ENCODE peak calls at places on chromosomes 6 and 20, in five cellular contexts. Q, B, D, N and G are unnamed samples.

GRCh38 chr20:62740286-62741141 is 31.9 kb downstream of the NTSR1 start:
- DNase-seq in B (peak; percentile 15), D (peak; percentile 95), N (peak; percentile 36), Q (peak; percentile 48), G (peak; percentile 76)

GRCh38 chr20:51529027-51529749 is 13.3 kb downstream of the NFATC2 start:
- DNase-seq in D (peak; percentile 74), Q (no peak), B (no peak), N (no peak), G (no peak)

GRCh38 chr6:152089992-152090391 is 282.5 kb downstream of the ESR1 start:
- DNase-seq in B (peak; percentile 39), N (no peak), Q (no peak), D (peak; percentile 55), G (no peak)

GRCh38 chr20:3686867-3687321 is 5.1 kb upstream of the ADAM33 start:
- DNase-seq in Q (no peak), N (peak; percentile 71), B (peak; percentile 83), D (peak; percentile 94), G (no peak)

GRCh38 chr6:79544299-79544927 is 7.2 kb upstream of the LCA5 start:
- DNase-seq in N (no peak), D (peak; percentile 46), Q (no peak), B (no peak), G (no peak)

GRCh38 chr20:24979036-24979960 is 13.3 kb downstream of the APMAP start:
- DNase-seq in Q (no peak), N (no peak), D (no peak), B (no peak), G (no peak)

GRCh38 chr6:38567436-38567835 is 72.3 kb downstream of the BTBD9 start:
- DNase-seq in Q (no peak), B (peak; percentile 82), N (peak; percentile 39), D (peak; percentile 93), G (no peak)

GRCh38 chr6:157240059-157240959 is 83.0 kb downstream of the TMEM242 start:
- DNase-seq in D (peak; percentile 41), Q (no peak), N (no peak), B (no peak), G (no peak)

GRCh38 chr20:14005996-14006395 is 10.7 kb downstream of the MACROD2 start:
- DNase-seq in N (no peak), D (no peak), Q (no peak), B (no peak), G (no peak)

GRCh38 chr20:53706511-53707031 is 112.9 kb upstream of the ZNF217 start:
- DNase-seq in B (no peak), D (peak; percentile 83), Q (no peak), N (no peak), G (no peak)

GRCh38 chr20:5884465-5885335 is 65.6 kb downstream of the TRMT6 start:
- DNase-seq in Q (no peak), N (no peak), B (no peak), D (no peak), G (no peak)

GRCh38 chr6:40425192-40425919 is 161.8 kb downstream of the LRFN2 start:
- DNase-seq in D (no peak), B (peak; percentile 40), Q (no peak), N (no peak), G (no peak)

GRCh38 chr20:33771938-33772337 is 39.2 kb upstream of the CHMP4B start:
- DNase-seq in B (no peak), D (no peak), Q (no peak), N (no peak), G (no peak)

GRCh38 chr6:141452354-141452686 is 680.4 kb upstream of the GJE1 start:
- DNase-seq in B (no peak), Q (no peak), D (no peak), N (no peak), G (no peak)

GRCh38 chr20:17749979-17750721 is 50.4 kb downstream of the BANF2 start:
- DNase-seq in B (peak; percentile 73), Q (peak; percentile 68), D (peak; percentile 65), N (peak; percentile 58), G (no peak)

GRCh38 chr20:32451682-32452461 is 93.7 kb downstream of the ASXL1 start:
- DNase-seq in D (no peak), B (peak; percentile 12), Q (peak; percentile 43), N (no peak), G (no peak)

GRCh38 chr20:48294942-48295341 is 509.7 kb upstream of the SULF2 start:
- DNase-seq in B (no peak), N (no peak), Q (no peak), D (no peak), G (no peak)

GRCh38 chr6:30231067-30231466 is 17.9 kb upstream of the TRIM26 start:
- DNase-seq in D (no peak), B (no peak), N (no peak), Q (no peak), G (no peak)

GRCh38 chr20:35866446-35867202 is 87.7 kb downstream of the SCAND1 start:
- DNase-seq in N (no peak), Q (no peak), B (no peak), D (peak; percentile 81), G (no peak)

GRCh38 chr6:144447487-144447886 is 162.4 kb downstream of the UTRN start:
- DNase-seq in B (no peak), D (peak; percentile 64), Q (no peak), N (no peak), G (no peak)

GRCh38 chr6:74170118-74170517 is 474.1 kb downstream of the CD109 start:
- DNase-seq in B (no peak), N (no peak), Q (no peak), D (peak; percentile 99), G (no peak)

GRCh38 chr6:144219056-144219685 is 66.0 kb upstream of the UTRN start:
- DNase-seq in D (peak; percentile 71), N (no peak), B (no peak), Q (no peak), G (no peak)

GRCh38 chr6:13763740-13764381 is 50.5 kb downstream of the MCUR1 start:
- DNase-seq in N (no peak), D (no peak), Q (no peak), B (no peak), G (no peak)

GRCh38 chr20:10263385-10264165 is 44.9 kb downstream of the SNAP25 start:
- DNase-seq in Q (no peak), N (no peak), B (no peak), D (peak; percentile 4), G (no peak)

GRCh38 chr6:26295691-26296555 is 69.1 kb upstream of the BTN3A2 start:
- DNase-seq in D (peak; percentile 92), B (no peak), Q (no peak), N (no peak), G (no peak)

GRCh38 chr6:160360955-160361354 is 12.8 kb downstream of the SLC22A3 start:
- DNase-seq in N (no peak), Q (no peak), B (no peak), D (no peak), G (no peak)

GRCh38 chr20:55052464-55052863 is 577.1 kb downstream of the DOK5 start:
- DNase-seq in Q (no peak), D (no peak), B (no peak), N (no peak), G (no peak)

GRCh38 chr6:3904518-3904917 is 55.3 kb downstream of the FAM50B start:
- DNase-seq in Q (no peak), B (no peak), D (no peak), N (no peak), G (no peak)

GRCh38 chr6:69907981-69908498 is 41.7 kb downstream of the COL19A1 start:
- DNase-seq in D (peak; percentile 26), Q (no peak), B (no peak), N (no peak), G (no peak)

GRCh38 chr20:42531675-42531985 is 658.1 kb downstream of the PTPRT start:
- DNase-seq in N (no peak), Q (no peak), B (no peak), D (no peak), G (no peak)

GRCh38 chr20:58312836-58313235 is 3.3 kb downstream of the RAB22A start:
- DNase-seq in N (no peak), D (no peak), Q (no peak), B (no peak), G (no peak)

GRCh38 chr6:28988536-28989415 is 16.3 kb downstream of the ZNF311 start:
- DNase-seq in Q (peak; percentile 79), N (peak; percentile 79), D (peak; percentile 61), B (peak; percentile 36), G (peak; percentile 55)

GRCh38 chr6:156827382-156827781 is 50.2 kb downstream of the ARID1B start:
- DNase-seq in Q (no peak), D (no peak), N (no peak), B (no peak), G (no peak)

GRCh38 chr20:63142933-63143332 is 73.0 kb downstream of the YTHDF1 start:
- DNase-seq in N (no peak), Q (no peak), D (no peak), B (no peak), G (no peak)

GRCh38 chr20:50572922-50573777 is 63.0 kb downstream of the PTPN1 start:
- DNase-seq in Q (no peak), D (peak; percentile 81), B (peak; percentile 60), N (no peak), G (no peak)

GRCh38 chr6:90497411-90497810 is 89.5 kb downstream of the MAP3K7 start:
- DNase-seq in B (no peak), Q (no peak), N (no peak), D (no peak), G (no peak)
- TF ChIP-seq CTCF in B (peak; percentile 23), Q (no peak), N (no peak), D (no peak), G (no peak)

GRCh38 chr6:95365454-95365853 is 211.9 kb upstream of the MANEA start:
- DNase-seq in Q (no peak), D (no peak), B (no peak), N (no peak), G (no peak)

GRCh38 chr6:95366414-95366813 is 210.9 kb upstream of the MANEA start:
- DNase-seq in D (no peak), N (no peak), Q (no peak), B (no peak), G (no peak)

GRCh38 chr6:95364016-95364604 is 213.2 kb upstream of the MANEA start:
- DNase-seq in N (no peak), D (peak; percentile 10), B (no peak), Q (no peak), G (no peak)
- TF ChIP-seq CTCF in N (no peak), D (peak; percentile 48), B (peak; percentile 38), Q (peak; percentile 20), G (no peak)

DNA sequence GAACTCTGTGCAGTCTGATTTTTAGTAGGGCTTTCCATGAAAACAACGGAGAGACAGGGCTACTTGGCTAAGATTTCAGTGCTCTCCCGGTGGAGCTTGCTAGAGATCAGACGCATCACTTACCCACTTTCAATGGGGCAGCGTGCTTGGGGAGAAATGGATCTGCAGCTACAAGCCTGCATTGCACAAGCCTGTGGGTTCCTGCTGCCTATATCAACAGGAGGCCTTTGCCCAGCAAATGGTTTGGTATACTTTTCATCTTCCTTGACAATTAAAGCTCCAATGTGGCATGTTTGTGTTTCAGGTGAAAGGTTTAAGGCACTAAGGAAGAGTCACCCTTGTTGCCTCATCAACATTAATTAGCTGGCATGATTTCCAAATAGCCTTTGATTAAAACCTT is 136.0 kb upstream of the FOXQ1 start:
- DNase-seq in N (no peak), Q (no peak), D (no peak), B (no peak), G (no peak)
- TF ChIP-seq CTCF in N (no peak), Q (no peak), D (no peak), B (no peak), G (no peak)

DNA sequence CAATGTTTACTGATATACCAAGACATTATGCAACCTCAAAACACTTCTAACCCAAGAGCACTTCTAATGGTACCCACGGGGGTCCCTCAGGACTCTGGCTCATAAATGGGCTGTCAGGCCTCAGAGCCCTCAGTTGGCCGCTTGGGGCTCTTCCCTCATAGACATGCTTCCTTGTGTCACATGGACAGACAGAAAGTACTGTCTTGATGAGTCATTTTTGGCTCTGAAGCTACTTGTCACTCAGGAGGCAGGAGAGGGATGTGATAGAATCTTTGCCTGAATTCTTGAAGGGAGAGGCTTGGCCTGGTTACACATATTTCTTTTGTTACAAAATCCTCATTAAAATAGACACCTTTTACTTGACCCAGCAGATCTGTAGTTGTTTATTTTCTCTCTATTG is 15.1 kb upstream of the EDN1 start:
- DNase-seq in N (no peak), B (no peak), D (no peak), Q (no peak), G (no peak)
- TF ChIP-seq CTCF in N (no peak), B (no peak), D (no peak), Q (no peak), G (no peak)